ENCODE peak calls at places on chromosomes 3 and 15, in four cellular contexts. H, A, Y and K are unnamed samples.

GRCh38 chr3:126912027-126912422 is 70.9 kb upstream of the PLXNA1 start:
- DNase-seq in H (no peak), A (no peak), Y (no peak), K (no peak)

GRCh38 chr3:177810162-177810623 is 612.9 kb upstream of the TBL1XR1 start:
- DNase-seq in H (no peak), A (peak; percentile 95), Y (no peak), K (no peak)

GRCh38 chr3:66796343-66796742 is 201.8 kb upstream of the KBTBD8 start:
- DNase-seq in H (no peak), A (no peak), Y (no peak), K (no peak)

GRCh38 chr3:20028846-20029430 is 11.3 kb upstream of the KAT2B start:
- DNase-seq in H (no peak), A (no peak), Y (peak; percentile 46), K (no peak)

GRCh38 chr15:70762469-70763119 is 764 bp downstream of the UACA start:
- DNase-seq in H (peak; percentile 36), A (peak; percentile 75), Y (peak; percentile 77), K (peak; percentile 67)

GRCh38 chr3:77321646-77322045 is 281.7 kb downstream of the ROBO2 start:
- DNase-seq in H (no peak), A (no peak), Y (no peak), K (no peak)

GRCh38 chr3:9512456-9513045 is 41.1 kb downstream of the LHFPL4 start:
- DNase-seq in H (no peak), A (no peak), Y (no peak), K (no peak)

GRCh38 chr3:49908378-49909199 is 4.9 kb upstream of the MST1R start:
- DNase-seq in H (no peak), A (no peak), Y (peak; percentile 77), K (no peak)

GRCh38 chr3:44114142-44114541 is 127.5 kb upstream of the TOPAZ1 start:
- DNase-seq in H (no peak), A (peak; percentile 3), Y (peak; percentile 93), K (no peak)

GRCh38 chr3:24086597-24087369 is 141.7 kb downstream of the NR1D2 start:
- DNase-seq in H (no peak), A (no peak), Y (no peak), K (no peak)

GRCh38 chr3:155908086-155908485 is 37.6 kb downstream of the GMPS start:
- DNase-seq in H (no peak), A (no peak), Y (peak; percentile 63), K (no peak)

GRCh38 chr3:88180398-88180999 is 30.7 kb downstream of the C3orf38 start:
- DNase-seq in H (no peak), A (peak; percentile 58), Y (no peak), K (no peak)

GRCh38 chr3:61804782-61805181 is 243.4 kb downstream of the PTPRG start:
- DNase-seq in H (no peak), A (no peak), Y (no peak), K (no peak)

GRCh38 chr3:113844622-113845222 is 6.1 kb downstream of the GRAMD1C start:
- DNase-seq in H (no peak), A (peak; percentile 40), Y (no peak), K (no peak)

GRCh38 chr15:89457086-89457485 is 39.3 kb downstream of the RHCG start:
- DNase-seq in H (no peak), A (peak; percentile 28), Y (peak; percentile 72), K (no peak)

GRCh38 chr15:100043069-100043641 is 298.6 kb downstream of the ADAMTS17 start:
- DNase-seq in H (no peak), A (peak; percentile 57), Y (no peak), K (no peak)

GRCh38 chr3:41598329-41598728 is 363.6 kb downstream of the ULK4 start:
- DNase-seq in H (no peak), A (no peak), Y (no peak), K (no peak)

GRCh38 chr3:129278970-129279906 is 568 bp downstream of the HMCES start:
- DNase-seq in H (peak; percentile 15), A (peak; percentile 67), Y (peak; percentile 87), K (peak; percentile 76)

GRCh38 chr15:69658401-69658945 is 205.9 kb downstream of the RPLP1 start:
- DNase-seq in H (no peak), A (no peak), Y (no peak), K (no peak)

GRCh38 chr3:8443829-8444791 is 57.5 kb upstream of the LMCD1 start:
- DNase-seq in H (peak; percentile 87), A (peak; percentile 99), Y (peak; percentile 89), K (peak; percentile 88)

GRCh38 chr3:134336587-134336986 is 37.7 kb downstream of the AMOTL2 start:
- DNase-seq in H (no peak), A (peak; percentile 75), Y (no peak), K (no peak)

GRCh38 chr3:123448503-123449091 is at the start of gene ADCY5:
- DNase-seq in H (no peak), A (no peak), Y (peak; percentile 86), K (no peak)

GRCh38 chr15:69953816-69954215 is 143.9 kb downstream of the TLE3 start:
- DNase-seq in H (no peak), A (no peak), Y (no peak), K (no peak)

GRCh38 chr15:35713733-35714132 is 167.8 kb upstream of the DPH6 start:
- DNase-seq in H (no peak), A (peak; percentile 78), Y (no peak), K (no peak)

GRCh38 chr3:113128386-113129015 is 82.9 kb upstream of the BOC start:
- DNase-seq in H (no peak), A (peak; percentile 23), Y (no peak), K (no peak)

GRCh38 chr3:155252535-155252934 is 40.9 kb downstream of the STRIT1 start:
- DNase-seq in H (no peak), A (peak; percentile 76), Y (no peak), K (no peak)

GRCh38 chr15:64224508-64224907 is 61.7 kb upstream of the PPIB start:
- DNase-seq in H (peak; percentile 59), A (peak; percentile 66), Y (no peak), K (no peak)

GRCh38 chr15:53759333-53759975 is at the start of gene WDR72:
- DNase-seq in H (no peak), A (no peak), Y (peak; percentile 88), K (peak; percentile 70)

GRCh38 chr15:53753813-53754212 is 5.7 kb downstream of the WDR72 start:
- DNase-seq in H (no peak), A (no peak), Y (no peak), K (no peak)

GRCh38 chr15:53758412-53758811 is 1.1 kb downstream of the WDR72 start:
- DNase-seq in H (no peak), A (no peak), Y (no peak), K (no peak)

GRCh38 chr15:53762916-53763315 is 3.5 kb upstream of the WDR72 start:
- DNase-seq in H (no peak), A (no peak), Y (no peak), K (no peak)

DNA sequence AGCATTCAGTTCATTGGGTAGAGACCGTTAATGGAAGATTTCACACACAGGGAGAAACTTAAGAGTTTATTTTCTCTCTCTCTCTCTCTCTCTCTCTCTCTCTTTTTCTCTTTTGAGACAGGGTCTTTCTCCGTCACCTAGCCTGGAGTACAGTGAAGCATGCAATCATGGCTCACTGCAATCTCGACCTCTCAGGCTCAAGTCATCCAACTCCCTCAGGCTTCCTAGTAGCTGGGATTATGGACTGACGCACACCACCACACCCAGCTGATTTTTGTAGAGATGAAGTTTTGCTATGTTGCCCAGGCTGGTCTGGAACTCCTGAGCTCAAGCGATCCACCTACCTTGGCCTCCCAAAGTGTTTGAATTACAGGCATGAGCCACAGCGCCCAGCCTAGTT is 1.6 kb downstream of the WDR72 start:
- DNase-seq in H (no peak), A (no peak), Y (no peak), K (no peak)
- H3K4me3 ChIP-seq in H (no peak overlapping the region), A (no peak overlapping the region), Y (no peak overlapping the region), K (no peak overlapping the region)

GRCh38 chr3:149655826-149656599 is 1.8 kb downstream of the WWTR1 start:
- DNase-seq in H (no peak), A (no peak), Y (no peak), K (no peak)

GRCh38 chr3:149653136-149653535 is 4.7 kb downstream of the WWTR1 start:
- DNase-seq in H (no peak), A (no peak), Y (no peak), K (no peak)

GRCh38 chr3:149650828-149651227 is 7.0 kb downstream of the WWTR1 start:
- DNase-seq in H (no peak), A (no peak), Y (no peak), K (no peak)

GRCh38 chr3:149654188-149654601 is 3.6 kb downstream of the WWTR1 start:
- DNase-seq in H (no peak), A (peak; percentile 75), Y (no peak), K (no peak)

DNA sequence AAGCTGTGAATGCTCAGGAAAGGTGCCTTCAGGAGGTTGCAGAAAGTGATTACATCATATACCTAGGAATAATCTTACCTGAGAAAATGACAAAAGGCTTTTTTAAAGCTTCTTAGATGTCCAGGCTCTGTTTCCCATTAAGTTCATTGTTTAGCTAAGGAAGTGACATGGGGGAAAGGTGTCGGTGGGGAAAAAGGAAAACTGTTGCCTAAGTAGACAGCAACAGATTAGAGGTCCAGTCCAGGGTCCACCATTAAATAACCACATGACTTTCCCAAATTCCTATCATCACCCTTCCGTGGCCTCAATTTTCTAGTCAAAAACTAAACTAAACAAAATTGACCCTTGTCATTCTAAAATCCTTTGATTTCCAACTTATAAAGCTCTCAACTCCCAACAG is 4.3 kb downstream of the WWTR1 start:
- DNase-seq in H (no peak), A (no peak), Y (no peak), K (no peak)
- H3K36me3 ChIP-seq in H (peaks cover 35% of the 10 kb centered on the region), A (peaks cover 26% of the 10 kb centered on the region), Y (peaks cover 23% of the 10 kb centered on the region), K (no peaks in the 10 kb centered on the region)

DNA sequence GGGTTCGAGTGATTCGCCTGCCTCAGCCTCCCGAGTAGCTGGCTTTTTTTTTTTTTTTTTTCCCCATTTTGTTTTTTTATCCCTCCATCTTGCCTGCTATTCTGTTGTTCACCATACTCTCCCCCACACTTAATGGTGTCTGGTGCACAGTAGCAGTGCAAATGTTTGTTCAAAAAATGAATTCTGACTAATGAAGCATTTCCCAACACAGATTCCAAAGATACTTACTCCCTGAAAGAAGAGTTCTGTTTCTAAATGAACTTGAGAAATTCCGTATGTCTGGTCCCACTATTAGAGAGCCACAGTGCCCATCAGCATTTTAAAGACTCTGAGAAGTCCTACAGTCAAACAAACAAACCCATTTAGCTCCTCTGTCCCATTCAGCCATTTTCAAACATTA is 9.5 kb downstream of the EDEM1 start:
- DNase-seq in H (no peak), A (peak; percentile 60), Y (no peak), K (no peak)
- H3K27ac ChIP-seq in H (no peak overlapping the region), A (peak overlapping the region; percentile 95), Y (no peak overlapping the region), K (peak overlapping the region; percentile 31)

DNA sequence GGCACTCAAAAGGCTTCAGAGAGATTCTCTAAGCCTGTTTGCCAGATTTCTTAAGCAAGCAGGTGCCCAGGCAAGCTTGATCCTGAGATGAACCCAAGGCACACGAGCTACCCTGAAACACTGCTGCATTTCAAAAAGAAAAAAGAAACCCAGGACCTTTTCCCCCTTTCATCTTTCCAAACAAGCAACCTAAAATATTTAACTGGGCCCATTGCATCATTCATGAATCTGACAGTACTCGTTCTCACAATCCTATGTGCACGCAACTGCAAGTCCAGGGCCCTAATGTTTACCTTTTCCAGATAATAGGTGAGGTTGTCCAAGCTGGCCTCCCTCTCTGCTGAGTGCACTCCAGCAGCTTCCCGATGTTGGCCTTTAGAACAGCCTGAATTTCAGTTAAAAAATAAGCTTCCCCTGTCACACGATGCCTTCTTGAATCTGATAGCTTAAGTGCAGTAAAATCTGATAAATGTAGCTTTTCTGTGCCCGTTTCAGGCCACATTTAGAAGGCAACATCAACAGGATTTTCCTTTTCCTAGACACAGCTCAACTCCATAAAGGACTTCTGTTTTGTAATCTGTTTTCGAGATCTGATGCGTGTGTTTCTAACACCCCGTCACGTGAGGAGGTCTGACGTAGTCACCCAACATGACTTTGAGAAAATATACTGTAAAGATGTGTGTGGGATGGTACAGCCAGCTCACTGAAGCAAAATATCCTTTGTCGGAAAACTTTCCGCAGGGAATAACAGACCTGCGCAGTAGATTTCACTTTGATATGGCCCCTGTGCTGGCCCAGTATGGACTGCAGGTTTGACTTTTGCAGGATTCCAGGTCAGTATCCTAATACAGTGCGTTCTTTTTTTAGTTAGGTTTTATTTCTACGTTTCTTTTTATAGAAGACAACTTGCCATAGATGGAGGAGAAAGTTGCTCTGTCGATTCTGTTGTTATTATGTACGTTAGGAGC is 55.1 kb upstream of the RASA2 start:
- DNase-seq in H (no peak), A (no peak), Y (peak; percentile 15), K (no peak)
- H3K4me3 ChIP-seq in H (peak overlapping the region; percentile 7), A (no peak overlapping the region), Y (no peak overlapping the region), K (peak overlapping the region; percentile 4)